ENCODE peak calls at places on chromosomes 2 and 18, in ten cellular contexts. I is adrenal gland, D is prostate gland, K is H1, E is BE2C, W is ovary, A is GM06990, U is BJ, L is fibroblast of the aortic adventitia, O is upper lobe of right lung. N is an unnamed sample.

GRCh38 chr18:75408554-75409506 is 18.7 kb downstream of the SMIM21 start:
- DNase-seq in I (no peak), D (no peak), K (no peak), E (no peak), W (no peak), A (no peak), U (peak; percentile 92), L (peak; percentile 94), O (no peak), N (peak; percentile 97)

GRCh38 chr2:119484834-119485233 is 39.4 kb downstream of the SCTR start:
- DNase-seq in I (peak; percentile 14), D (no peak), K (no peak), E (no peak), W (no peak), A (no peak), U (no peak), L (no peak), O (no peak), N (no peak)

GRCh38 chr2:68722712-68723111 is 11.9 kb upstream of the ARHGAP25 start:
- DNase-seq in I (no peak), D (no peak), K (no peak), E (no peak), W (no peak), A (no peak), U (no peak), L (no peak), O (no peak), N (no peak)

GRCh38 chr18:74994502-74995403 is 214.2 kb downstream of the PTGR3 start:
- DNase-seq in I (no peak), D (no peak), K (no peak), E (no peak), W (no peak), A (peak; percentile 68), U (no peak), L (peak; percentile 8), O (no peak), N (no peak)

GRCh38 chr2:216082805-216083204 is 1.1 kb downstream of the TMEM169 start:
- DNase-seq in I (no peak), D (no peak), K (no peak), E (peak; percentile 51), W (no peak), A (no peak), U (no peak), L (no peak), O (no peak), N (no peak)

GRCh38 chr2:137535897-137536296 is 428.4 kb upstream of the HNMT start:
- DNase-seq in I (no peak), D (no peak), K (no peak), E (no peak), W (no peak), A (peak; percentile 7), U (no peak), L (no peak), O (no peak), N (no peak)

GRCh38 chr2:216553093-216553478 is 54.4 kb downstream of the RPL37A start:
- DNase-seq in I (no peak), D (no peak), K (peak; percentile 13), E (no peak), W (no peak), A (no peak), U (no peak), L (no peak), O (no peak), N (no peak)

GRCh38 chr18:28594034-28594433 is 417.1 kb upstream of the CDH2 start:
- DNase-seq in I (no peak), D (no peak), K (no peak), E (no peak), W (no peak), A (no peak), U (no peak), L (peak; percentile 23), O (no peak), N (no peak)

GRCh38 chr2:174511580-174512260 is 24.9 kb upstream of the GPR155 start:
- DNase-seq in I (no peak), D (no peak), K (no peak), E (no peak), W (no peak), A (no peak), U (no peak), L (no peak), O (no peak), N (no peak)

GRCh38 chr2:25572638-25573037 is 100.7 kb downstream of the DTNB start:
- DNase-seq in I (no peak), D (no peak), K (no peak), E (no peak), W (no peak), A (no peak), U (no peak), L (peak; percentile 21), O (no peak), N (no peak)

GRCh38 chr18:4352746-4353522 is 102.2 kb downstream of the DLGAP1 start:
- DNase-seq in I (no peak), D (no peak), K (peak; percentile 9), E (no peak), W (no peak), A (no peak), U (no peak), L (no peak), O (no peak), N (no peak)

GRCh38 chr2:191866675-191867506 is 20.0 kb upstream of the CAVIN2 start:
- DNase-seq in I (no peak), D (peak; percentile 53), K (no peak), E (no peak), W (peak; percentile 58), A (no peak), U (peak; percentile 89), L (peak; percentile 97), O (no peak), N (peak; percentile 85)

GRCh38 chr2:26772064-26773001 is 8.2 kb downstream of the SLC35F6 start:
- DNase-seq in I (peak; percentile 83), D (peak; percentile 95), K (no peak), E (no peak), W (peak; percentile 94), A (no peak), U (peak; percentile 32), L (peak; percentile 89), O (peak; percentile 88), N (no peak)

GRCh38 chr18:54254265-54254758 is 15.0 kb upstream of the POLI start:
- DNase-seq in I (no peak), D (peak; percentile 45), K (no peak), E (no peak), W (no peak), A (no peak), U (no peak), L (peak; percentile 15), O (no peak), N (no peak)
- H3K4me3 ChIP-seq in I (no peak overlapping the region), D (no peak overlapping the region), K (no peak overlapping the region), E (no peak overlapping the region), W (no peak overlapping the region), A (no peak overlapping the region), U (no peak overlapping the region), L (no peak overlapping the region), O (no peak overlapping the region), N (no peak overlapping the region)

DNA sequence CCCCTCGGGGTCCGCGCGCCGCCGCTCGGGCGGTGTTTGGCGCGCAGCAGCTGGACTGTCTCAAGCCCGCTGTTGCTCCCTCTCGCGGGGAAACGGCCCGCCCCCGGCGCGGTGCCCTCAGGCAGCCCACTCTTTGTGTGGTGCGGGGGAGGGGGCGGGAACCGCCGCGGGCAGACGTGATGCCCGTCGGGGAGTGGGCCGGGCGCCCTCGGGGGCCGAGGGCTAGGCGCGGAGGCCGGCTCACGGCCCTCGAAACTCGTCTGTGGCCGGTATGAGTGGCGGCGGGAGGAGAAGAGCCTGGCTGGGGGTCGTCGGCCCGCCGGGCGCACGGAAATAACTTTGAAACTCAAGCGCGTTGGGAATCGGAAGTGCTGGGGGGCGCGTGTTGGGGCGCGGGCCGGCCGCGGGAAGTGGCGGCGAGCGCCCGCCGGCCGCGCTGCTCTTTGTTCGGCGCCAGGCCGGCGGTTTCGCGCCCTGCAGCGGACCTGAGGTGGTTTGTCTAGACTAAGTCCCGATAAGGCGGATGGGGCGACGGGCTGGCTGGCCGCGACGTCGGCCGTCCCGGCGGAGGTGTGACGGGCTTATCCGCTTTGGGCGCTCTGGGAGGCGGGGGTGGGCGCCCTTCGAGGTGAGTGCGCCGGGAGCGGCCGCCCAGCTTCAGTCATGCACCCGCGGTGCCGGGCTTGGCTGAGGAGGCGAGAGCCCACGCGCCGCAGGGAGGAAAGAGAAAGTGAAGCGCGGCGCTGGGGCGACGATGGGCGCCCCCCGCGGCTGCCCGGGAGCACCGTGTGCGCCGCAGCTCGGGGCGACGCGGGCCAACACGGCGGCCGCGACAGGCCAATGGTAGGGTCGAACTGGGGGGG is 679 bp downstream of the PTMA start:
- DNase-seq in I (peak; percentile 74), D (peak; percentile 24), K (no peak), E (peak; percentile 58), W (peak; percentile 66), A (peak; percentile 78), U (no peak), L (peak; percentile 37), O (peak; percentile 87), N (no peak)
- TF ChIP-seq CTCF in I (no peak), D (peak; percentile 25), K (no peak), E (no peak), W (peak; percentile 3), A (peak; percentile 14), U (peak; percentile 3), L (no peak), O (peak; percentile 28), N (no peak)

DNA sequence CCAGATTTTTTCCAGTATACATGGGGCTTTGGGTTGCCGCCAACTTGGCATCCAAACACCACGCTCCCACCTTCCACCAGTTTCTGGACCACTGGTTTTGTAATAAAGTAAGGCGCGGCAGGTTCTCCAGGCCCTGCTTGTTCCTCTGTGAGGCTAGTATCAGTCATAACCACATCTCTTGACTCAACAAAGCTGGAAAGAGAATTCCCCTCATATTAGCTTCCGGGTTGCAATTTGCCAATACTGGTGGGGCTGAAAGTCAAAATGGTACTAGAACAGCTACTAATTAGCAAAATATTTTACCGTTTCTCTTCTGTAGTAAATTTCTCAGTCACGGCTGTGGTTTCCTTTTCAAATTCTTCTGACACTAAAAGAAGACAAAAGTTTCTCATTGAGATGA is 25.0 kb downstream of the TTN start:
- DNase-seq in I (no peak), D (no peak), K (no peak), E (no peak), W (no peak), A (no peak), U (no peak), L (no peak), O (no peak), N (no peak)
- H3K4me3 ChIP-seq in I (no peak overlapping the region), D (no peak overlapping the region), K (no peak overlapping the region), E (no peak overlapping the region), W (no peak overlapping the region), A (no peak overlapping the region), U (no peak overlapping the region), L (no peak overlapping the region), O (no peak overlapping the region), N (no peak overlapping the region)

DNA sequence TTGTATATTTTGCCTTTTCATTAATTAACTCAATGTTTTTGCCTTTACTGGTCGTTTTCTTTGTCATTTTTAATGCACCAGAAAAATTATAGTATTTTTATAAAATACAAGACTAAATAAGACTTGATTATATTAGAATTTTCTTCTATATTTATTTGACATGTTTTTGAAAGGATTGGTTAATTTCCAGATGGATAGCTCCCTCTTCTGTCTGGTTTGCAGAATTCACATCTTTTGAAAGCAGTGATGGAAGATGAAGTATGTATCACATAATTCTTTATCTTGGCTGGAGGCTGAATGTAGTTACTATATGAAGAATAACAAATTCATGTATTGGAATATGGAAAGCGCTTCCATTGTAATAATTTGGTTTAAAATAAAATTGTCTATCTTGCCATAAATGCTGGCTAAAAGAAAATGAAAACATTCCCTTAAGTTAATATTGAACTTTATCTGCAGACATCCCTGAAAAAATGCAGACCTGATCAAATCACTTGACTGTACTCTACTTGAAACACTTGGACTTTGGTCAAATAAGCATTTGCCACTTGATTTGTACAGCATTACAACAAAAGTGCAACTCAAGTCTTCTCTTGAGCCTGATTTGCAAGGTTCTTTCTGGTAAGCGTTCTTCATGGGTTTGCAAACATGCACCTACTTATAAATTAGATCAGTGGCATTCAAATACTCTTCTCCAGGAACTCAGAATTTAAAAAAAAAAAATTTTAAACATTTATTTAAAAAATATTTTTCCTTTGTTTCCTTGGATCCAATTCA is 86.4 kb upstream of the EFEMP1 start:
- DNase-seq in I (no peak), D (no peak), K (no peak), E (no peak), W (no peak), A (no peak), U (no peak), L (peak; percentile 83), O (no peak), N (peak; percentile 37)
- TF ChIP-seq CTCF in I (peak; percentile 59), D (peak; percentile 63), K (no peak), E (peak; percentile 49), W (peak; percentile 35), A (peak; percentile 47), U (peak; percentile 61), L (peak; percentile 67), O (peak; percentile 59), N (peak; percentile 53)

N was measured in AG09309.